ENCODE peak calls at places on chromosome 3, in four cellular contexts. X, Y, E and S are unnamed samples.

GRCh38 chr3:151580592-151580991 is 119.7 kb upstream of the IGSF10 start:
- DNase-seq in X (no peak), Y (no peak), E (no peak), S (no peak)

GRCh38 chr3:108818404-108818803 is 4.2 kb upstream of the TRAT1 start:
- DNase-seq in X (peak), Y (peak), E (peak), S (peak)

GRCh38 chr3:42014949-42015533 is 53.1 kb upstream of the ULK4 start:
- DNase-seq in X (peak), Y (peak), E (no peak), S (peak)

GRCh38 chr3:39531066-39531465 is 63.6 kb downstream of the MOBP start:
- DNase-seq in X (no peak), Y (no peak), E (no peak), S (no peak)

GRCh38 chr3:182710557-182711157 is 82.6 kb upstream of the ATP11B start:
- DNase-seq in X (peak), Y (peak), E (no peak), S (no peak)

GRCh38 chr3:141878326-141878725 is 1.9 kb downstream of the ATP1B3 start:
- DNase-seq in X (no peak), Y (no peak), E (no peak), S (no peak)

GRCh38 chr3:151434151-151434890 is 26.5 kb downstream of the IGSF10 start:
- DNase-seq in X (no peak), Y (no peak), E (no peak), S (no peak)

GRCh38 chr3:134367412-134367811 is 6.8 kb downstream of the AMOTL2 start:
- DNase-seq in X (no peak), Y (no peak), E (no peak), S (no peak)

GRCh38 chr3:36991147-36991546 is 1.8 kb downstream of the EPM2AIP1 start:
- DNase-seq in X (no peak), Y (no peak), E (no peak), S (no peak)
- TF ChIP-seq JUN in X (no peak), Y (no peak), E (no peak), S (no peak)

DNA sequence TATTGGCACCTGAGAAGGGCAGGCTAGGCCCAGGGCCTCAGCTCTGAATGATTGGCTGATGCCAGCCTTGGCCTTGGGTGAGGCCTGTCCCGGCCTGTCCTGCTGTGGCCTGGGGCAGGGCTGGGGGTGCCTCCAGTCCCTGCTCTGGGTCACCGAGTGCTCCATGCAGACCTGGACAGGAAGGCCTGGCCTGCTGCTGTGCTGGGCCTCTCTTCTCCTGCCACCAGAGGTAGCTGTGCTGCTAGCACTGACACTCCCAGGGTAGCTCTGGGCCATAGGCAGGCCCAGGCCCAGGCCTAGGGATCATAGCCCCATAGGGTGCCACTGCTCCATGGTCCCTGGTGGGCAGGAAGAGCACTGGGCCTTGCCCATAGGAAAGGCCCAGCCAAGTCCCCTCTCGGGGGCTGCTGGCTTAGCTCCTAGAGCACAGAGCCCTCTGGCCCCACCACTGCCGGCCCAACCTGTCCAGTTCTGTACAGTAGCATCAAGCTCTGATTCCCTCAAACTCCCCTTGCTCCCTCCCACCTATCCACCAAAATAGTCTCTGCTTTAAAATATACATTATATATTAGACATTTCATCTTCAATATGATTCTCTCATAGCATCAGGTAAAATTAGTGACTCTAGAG is 18.2 kb downstream of the ABTB1 start:
- DNase-seq in X (peak), Y (peak), E (no peak), S (peak)
- TF ChIP-seq ATF2 in X (no peak), Y (no peak), E (no peak), S (no peak)

GRCh38 chr3:23666818-23667217 is 138.9 kb upstream of the UBE2E1 start:
- DNase-seq in X (no peak), Y (no peak), E (no peak), S (no peak)

GRCh38 chr3:23665741-23666140 is 140.0 kb upstream of the UBE2E1 start:
- DNase-seq in X (no peak), Y (no peak), E (no peak), S (no peak)

GRCh38 chr3:23667536-23668429 is 138.0 kb upstream of the UBE2E1 start:
- DNase-seq in X (no peak), Y (no peak), E (no peak), S (no peak)

GRCh38 chr3:23669541-23670255 is 136.1 kb upstream of the UBE2E1 start:
- DNase-seq in X (no peak), Y (no peak), E (no peak), S (no peak)

DNA sequence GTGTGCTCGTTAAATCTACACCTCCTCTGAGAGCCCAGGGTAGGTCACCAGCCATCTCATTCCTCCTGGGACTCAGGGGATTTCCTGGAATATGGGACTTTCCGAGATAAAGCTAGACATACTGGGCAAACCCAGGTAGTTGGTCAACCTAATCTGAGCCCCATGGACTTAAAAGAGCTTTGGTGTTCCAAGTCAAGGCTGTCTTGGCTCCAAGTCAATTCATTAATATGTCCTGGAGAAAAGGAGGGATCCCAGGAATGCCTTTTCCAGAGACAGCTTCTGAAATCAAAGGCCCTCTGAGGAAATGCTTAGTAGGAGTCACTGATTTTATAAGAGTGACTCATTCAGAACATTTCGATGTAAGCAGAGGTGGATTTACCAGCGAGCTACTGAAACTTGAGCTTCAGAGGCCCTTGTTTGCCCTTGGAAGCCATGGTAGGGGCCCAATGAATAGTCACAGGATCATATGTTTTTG is 137.3 kb upstream of the UBE2E1 start:
- DNase-seq in X (no peak), Y (no peak), E (no peak), S (no peak)
- TF ChIP-seq MAX in X (no peak), Y (no peak), E (no peak), S (no peak)

GRCh38 chr3:5220667-5221431 is 33.3 kb downstream of the EDEM1 start:
- DNase-seq in X (no peak), Y (no peak), E (no peak), S (no peak)

GRCh38 chr3:5217824-5218595 is 30.5 kb downstream of the EDEM1 start:
- DNase-seq in X (no peak), Y (no peak), E (no peak), S (no peak)

GRCh38 chr3:5219216-5219615 is 31.7 kb downstream of the EDEM1 start:
- DNase-seq in X (no peak), Y (no peak), E (no peak), S (peak)

GRCh38 chr3:5220193-5220592 is 32.7 kb downstream of the EDEM1 start:
- DNase-seq in X (no peak), Y (no peak), E (no peak), S (no peak)

GRCh38 chr3:5218815-5219214 is 31.3 kb downstream of the EDEM1 start:
- DNase-seq in X (no peak), Y (no peak), E (no peak), S (no peak)
- TF ChIP-seq JUN in X (no peak), Y (no peak), E (no peak), S (no peak)